ENCODE peak calls at places on chromosomes 1 and 21, in eight cellular contexts. M is iPS DF 6.9, R is body of pancreas, H is fibroblast of lung, O is neuronal stem cell, L is hepatocyte, K is sigmoid colon, N is neural progenitor cell. E is an unnamed sample.
A peak's percentile ranks its signal among the peaks of the same experiment; 100 is the strongest.

GRCh38 chr1:29806646-29807319 is 570.5 kb downstream of the PTPRU start:
- DNase-seq in M (no peak), R (no peak), H (no peak), O (no peak), L (no peak), K (no peak), N (peak; percentile 40), E (no peak)

GRCh38 chr1:12636098-12636950 is 7.6 kb upstream of the AADACL4 start:
- DNase-seq in M (no peak), R (peak; percentile 32), H (no peak), O (no peak), L (no peak), K (no peak), N (peak; percentile 50), E (peak; percentile 59)

GRCh38 chr1:33640114-33640660 is 167.7 kb downstream of the ZSCAN20 start:
- DNase-seq in M (no peak), R (no peak), H (peak; percentile 20), O (no peak), L (no peak), K (no peak), N (no peak), E (peak; percentile 60)

GRCh38 chr1:150810958-150811676 is 3.1 kb upstream of the CTSK start:
- DNase-seq in M (no peak), R (no peak), H (no peak), O (no peak), L (peak; percentile 23), K (no peak), N (no peak), E (no peak)

GRCh38 chr1:29967261-29967660 is 730.9 kb downstream of the PTPRU start:
- DNase-seq in M (no peak), R (no peak), H (no peak), O (no peak), L (no peak), K (no peak), N (no peak), E (no peak)

GRCh38 chr1:8201331-8201861 is 116.5 kb upstream of the SLC45A1 start:
- DNase-seq in M (no peak), R (no peak), H (no peak), O (no peak), L (no peak), K (no peak), N (peak; percentile 20), E (no peak)

GRCh38 chr1:182771187-182771984 is 18.2 kb upstream of the NPL start:
- DNase-seq in M (no peak), R (no peak), H (no peak), O (no peak), L (no peak), K (no peak), N (no peak), E (no peak)

GRCh38 chr1:83747853-83748482 is 251.0 kb downstream of the TTLL7 start:
- DNase-seq in M (no peak), R (no peak), H (no peak), O (peak; percentile 59), L (no peak), K (no peak), N (peak; percentile 83), E (no peak)

GRCh38 chr1:218692808-218693207 is 347.7 kb downstream of the TGFB2 start:
- DNase-seq in M (no peak), R (no peak), H (no peak), O (no peak), L (no peak), K (no peak), N (peak; percentile 47), E (no peak)

GRCh38 chr1:190168893-190169292 is 308.8 kb downstream of the BRINP3 start:
- DNase-seq in M (no peak), R (no peak), H (no peak), O (no peak), L (no peak), K (no peak), N (no peak), E (no peak)

GRCh38 chr1:11943619-11944018 is 9.1 kb downstream of the PLOD1 start:
- DNase-seq in M (no peak), R (no peak), H (no peak), O (no peak), L (no peak), K (no peak), N (no peak), E (no peak)

GRCh38 chr1:231272880-231273279 is 31.9 kb downstream of the GNPAT start:
- DNase-seq in M (no peak), R (no peak), H (no peak), O (no peak), L (peak; percentile 9), K (no peak), N (no peak), E (no peak)

GRCh38 chr1:210236840-210237409 is 4.3 kb downstream of the SERTAD4 start:
- DNase-seq in M (no peak), R (peak; percentile 25), H (peak; percentile 87), O (no peak), L (peak; percentile 69), K (peak; percentile 94), N (peak; percentile 23), E (peak; percentile 84)

GRCh38 chr1:107793896-107794440 is 171.0 kb downstream of the VAV3 start:
- DNase-seq in M (no peak), R (no peak), H (no peak), O (no peak), L (no peak), K (no peak), N (no peak), E (no peak)

GRCh38 chr21:16211339-16212303 is 481.8 kb downstream of the USP25 start:
- DNase-seq in M (no peak), R (no peak), H (peak; percentile 13), O (no peak), L (no peak), K (no peak), N (no peak), E (no peak)

GRCh38 chr1:228098323-228098931 is 4.7 kb downstream of the C1orf35 start:
- DNase-seq in M (no peak), R (no peak), H (no peak), O (no peak), L (no peak), K (peak; percentile 59), N (no peak), E (no peak)

GRCh38 chr1:169733924-169734323 is at the start of gene SELE:
- DNase-seq in M (no peak), R (no peak), H (no peak), O (no peak), L (no peak), K (no peak), N (no peak), E (no peak)

GRCh38 chr1:31575373-31576140 is 758 bp upstream of the TINAGL1 start:
- DNase-seq in M (no peak), R (peak; percentile 83), H (no peak), O (no peak), L (peak; percentile 75), K (peak; percentile 65), N (peak; percentile 4), E (no peak)

GRCh38 chr1:202107321-202107761 is 15.4 kb upstream of the GPR37L1 start:
- DNase-seq in M (no peak), R (peak; percentile 98), H (no peak), O (no peak), L (no peak), K (no peak), N (no peak), E (no peak)

GRCh38 chr1:37323486-37324377 is 150.6 kb upstream of the ZC3H12A start:
- DNase-seq in M (peak; percentile 20), R (peak; percentile 21), H (peak; percentile 20), O (peak; percentile 58), L (peak; percentile 28), K (no peak), N (peak; percentile 65), E (no peak)

GRCh38 chr1:37317870-37318431 is 156.4 kb upstream of the ZC3H12A start:
- DNase-seq in M (peak; percentile 37), R (peak; percentile 9), H (no peak), O (no peak), L (no peak), K (no peak), N (no peak), E (no peak)

GRCh38 chr1:37319284-37319683 is 155.1 kb upstream of the ZC3H12A start:
- DNase-seq in M (no peak), R (no peak), H (no peak), O (no peak), L (no peak), K (no peak), N (no peak), E (no peak)

GRCh38 chr1:37315236-37315870 is 159.0 kb upstream of the ZC3H12A start:
- DNase-seq in M (peak; percentile 47), R (no peak), H (no peak), O (no peak), L (no peak), K (no peak), N (peak; percentile 48), E (no peak)

GRCh38 chr1:37318490-37318889 is 155.9 kb upstream of the ZC3H12A start:
- DNase-seq in M (no peak), R (no peak), H (no peak), O (no peak), L (no peak), K (no peak), N (no peak), E (no peak)
- H3K27me3 ChIP-seq in M (no peaks in the 10 kb centered on the region), R (no peaks in the 10 kb centered on the region), H (peaks cover 16% of the 10 kb centered on the region), O (peaks cover 59% of the 10 kb centered on the region), L (peaks cover 54% of the 10 kb centered on the region), K (peaks cover 18% of the 10 kb centered on the region), N (peaks cover 24% of the 10 kb centered on the region), E (peaks cover 31% of the 10 kb centered on the region)

GRCh38 chr21:44985441-44986401 is 45.9 kb downstream of the SLX9 start:
- DNase-seq in M (no peak), R (peak; percentile 2), H (no peak), O (no peak), L (no peak), K (peak; percentile 61), N (no peak), E (peak; percentile 4)
- H3K27me3 ChIP-seq in M (no peaks in the 10 kb centered on the region), R (no peaks in the 10 kb centered on the region), H (peaks cover 9% of the 10 kb centered on the region), O (peaks cover 18% of the 10 kb centered on the region), L (no peaks in the 10 kb centered on the region), K (no peaks in the 10 kb centered on the region), N (no peaks in the 10 kb centered on the region), E (no peaks in the 10 kb centered on the region)

GRCh38 chr1:177172331-177172730 is 1.6 kb downstream of the BRINP2 start:
- DNase-seq in M (no peak), R (no peak), H (no peak), O (no peak), L (no peak), K (no peak), N (no peak), E (no peak)
- H3K27me3 ChIP-seq in M (peaks cover 26% of the 10 kb centered on the region), R (no peaks in the 10 kb centered on the region), H (peaks cover 44% of the 10 kb centered on the region), O (peaks cover 47% of the 10 kb centered on the region), L (peaks cover 94% of the 10 kb centered on the region), K (peaks cover 3% of the 10 kb centered on the region), N (peaks cover 100% of the 10 kb centered on the region), E (peaks cover 63% of the 10 kb centered on the region)

GRCh38 chr1:2542262-2542915 is 12.3 kb upstream of the HES5 start:
- DNase-seq in M (no peak), R (no peak), H (no peak), O (no peak), L (no peak), K (no peak), N (peak; percentile 41), E (no peak)

GRCh38 chr1:2543543-2544092 is 12.6 kb upstream of the TNFRSF14 start:
- DNase-seq in M (no peak), R (no peak), H (peak; percentile 37), O (peak; percentile 68), L (peak; percentile 42), K (no peak), N (peak; percentile 90), E (no peak)

GRCh38 chr1:2539312-2539907 is 9.3 kb upstream of the HES5 start:
- DNase-seq in M (no peak), R (no peak), H (no peak), O (no peak), L (no peak), K (no peak), N (peak; percentile 55), E (no peak)

GRCh38 chr1:2540816-2541492 is 10.9 kb upstream of the HES5 start:
- DNase-seq in M (no peak), R (no peak), H (no peak), O (peak; percentile 87), L (no peak), K (no peak), N (peak; percentile 94), E (no peak)

GRCh38 chr1:2541619-2542246 is 11.7 kb upstream of the HES5 start:
- DNase-seq in M (no peak), R (peak; percentile 57), H (no peak), O (no peak), L (peak; percentile 44), K (no peak), N (no peak), E (no peak)
- H3K27me3 ChIP-seq in M (no peaks in the 10 kb centered on the region), R (no peaks in the 10 kb centered on the region), H (no peaks in the 10 kb centered on the region), O (peaks cover 26% of the 10 kb centered on the region), L (no peaks in the 10 kb centered on the region), K (peaks cover 21% of the 10 kb centered on the region), N (peaks cover 40% of the 10 kb centered on the region), E (no peaks in the 10 kb centered on the region)

E was measured in MG63.